ENCODE peak calls at places on chromosomes 11 and 22, in eight cellular contexts. K is Karpas-422, T is fibroblast of pulmonary artery, A is iris pigment epithelial cell, U is GM12892, D is hippocampal formation, S is T1000, F is NCI-H2081 treated with DMSO at 0.1 percent for 48 hours. P is an unnamed sample.

GRCh38 chr22:46791201-46791731 is 28.8 kb downstream of the TBC1D22A start:
- DNase-seq in K (peak; percentile 49), T (peak; percentile 33), A (peak; percentile 80), U (no peak), D (peak; percentile 33), S (no peak), F (no peak), P (no peak)

GRCh38 chr11:57297221-57297620 is 27.5 kb downstream of the TNKS1BP1 start:
- DNase-seq in K (no peak), T (peak; percentile 40), A (no peak), U (no peak), D (no peak), S (no peak), F (no peak), P (no peak)

GRCh38 chr11:112206071-112206470 is 20.2 kb upstream of the PTS start:
- DNase-seq in K (no peak), T (no peak), A (no peak), U (no peak), D (no peak), S (no peak), F (no peak), P (no peak)

GRCh38 chr11:64569300-64569970 is 21.6 kb upstream of the SLC22A12 start:
- DNase-seq in K (no peak), T (no peak), A (no peak), U (no peak), D (no peak), S (no peak), F (no peak), P (no peak)

GRCh38 chr11:107676341-107676740 is 35.5 kb downstream of the SLN start:
- DNase-seq in K (no peak), T (no peak), A (no peak), U (no peak), D (no peak), S (no peak), F (no peak), P (no peak)

GRCh38 chr11:97856666-97857065 is 1164.1 kb upstream of the CNTN5 start:
- DNase-seq in K (no peak), T (no peak), A (no peak), U (no peak), D (no peak), S (no peak), F (peak; percentile 97), P (no peak)

GRCh38 chr11:134950692-134951304 is 538.8 kb upstream of the B3GAT1 start:
- DNase-seq in K (no peak), T (peak; percentile 21), A (peak; percentile 23), U (no peak), D (no peak), S (no peak), F (no peak), P (no peak)

GRCh38 chr11:81070948-81071347 is 1630.1 kb upstream of the TENM4 start:
- DNase-seq in K (peak; percentile 35), T (no peak), A (no peak), U (no peak), D (no peak), S (no peak), F (no peak), P (no peak)

GRCh38 chr11:67698247-67698646 is 23.8 kb upstream of the ALDH3B2 start:
- DNase-seq in K (peak; percentile 87), T (no peak), A (peak; percentile 11), U (peak; percentile 20), D (no peak), S (no peak), F (no peak), P (no peak)

GRCh38 chr11:7673724-7674434 is 579 bp upstream of the CYB5R2 start:
- DNase-seq in K (no peak), T (no peak), A (peak; percentile 51), U (no peak), D (no peak), S (no peak), F (no peak), P (no peak)

P was measured in keratinocyte.